ENCODE peak calls at places on chromosomes 3 and 15, in four cellular contexts. I is neural crest cell, W is endodermal cell, R is cardiac fibroblast. B is an unnamed sample.

GRCh38 chr3:177141899-177142651 is 55.2 kb downstream of the TBL1XR1 start:
- DNase-seq in I (no peak), W (no peak), R (no peak), B (no peak)

GRCh38 chr15:75198560-75199346 is 2.9 kb upstream of the C15orf39 start:
- DNase-seq in I (no peak), W (peak; percentile 72), R (peak; percentile 35), B (no peak)

GRCh38 chr3:14376348-14377043 is 25.9 kb upstream of the SLC6A6 start:
- DNase-seq in I (no peak), W (no peak), R (no peak), B (no peak)

GRCh38 chr3:101847328-101847727 is 2.0 kb upstream of the NFKBIZ start:
- DNase-seq in I (no peak), W (no peak), R (peak; percentile 31), B (no peak)

GRCh38 chr15:79923515-79924169 is 26.8 kb upstream of the MTHFS start:
- DNase-seq in I (peak; percentile 96), W (peak; percentile 100), R (peak; percentile 95), B (peak; percentile 100)

GRCh38 chr3:111735271-111735758 is 123.8 kb upstream of the PHLDB2 start:
- DNase-seq in I (no peak), W (no peak), R (peak; percentile 95), B (peak; percentile 87)

GRCh38 chr3:55668359-55668758 is 181.3 kb upstream of the WNT5A start:
- DNase-seq in I (no peak), W (no peak), R (peak; percentile 12), B (peak; percentile 90)

GRCh38 chr3:50559702-50560101 is 7.8 kb downstream of the C3orf18 start:
- DNase-seq in I (no peak), W (no peak), R (no peak), B (no peak)

GRCh38 chr3:70856414-70857162 is 544.1 kb upstream of the MDFIC2 start:
- DNase-seq in I (no peak), W (no peak), R (peak; percentile 97), B (no peak)

B was measured in islet precursor cell.